ENCODE peak calls at places on chromosomes 13 and 19, in eight cellular contexts. W is AG09309; K is mammary epithelial cell; O is Karpas-422; I is bronchial epithelial cell; D is thoracic aorta; E is CD8-positive, alpha-beta T cell; U is GM23338. Y is an unnamed sample.
A peak's percentile ranks its signal among the peaks of the same experiment; 100 is the strongest.

GRCh38 chr19:29568036-29568788 is 37.9 kb upstream of the POP4 start:
- DNase-seq in W (no peak), K (no peak), O (no peak), I (no peak), D (no peak), E (no peak), U (no peak), Y (no peak)

GRCh38 chr13:85741017-85741416 is 58.2 kb downstream of the SLITRK6 start:
- DNase-seq in W (no peak), K (no peak), O (no peak), I (no peak), D (no peak), E (no peak), U (no peak), Y (no peak)

GRCh38 chr13:40381935-40382764 is 284.3 kb downstream of the FOXO1 start:
- DNase-seq in W (no peak), K (no peak), O (no peak), I (no peak), D (no peak), E (no peak), U (no peak), Y (no peak)

GRCh38 chr13:109647046-109647445 is 139.3 kb downstream of the IRS2 start:
- DNase-seq in W (no peak), K (peak; percentile 51), O (no peak), I (peak; percentile 90), D (no peak), E (no peak), U (no peak), Y (no peak)

GRCh38 chr13:93766719-93767118 is 540.1 kb downstream of the GPC6 start:
- DNase-seq in W (no peak), K (no peak), O (no peak), I (no peak), D (no peak), E (no peak), U (no peak), Y (no peak)

GRCh38 chr13:99383946-99384345 is 76.7 kb upstream of the GPR183 start:
- DNase-seq in W (no peak), K (no peak), O (no peak), I (no peak), D (no peak), E (no peak), U (no peak), Y (no peak)

GRCh38 chr13:39527961-39528720 is 74.9 kb downstream of the LHFPL6 start:
- DNase-seq in W (peak; percentile 74), K (peak; percentile 79), O (no peak), I (peak; percentile 87), D (no peak), E (no peak), U (no peak), Y (no peak)

GRCh38 chr13:69857188-69857821 is 250.3 kb upstream of the ATXN8OS start:
- DNase-seq in W (no peak), K (peak; percentile 18), O (peak; percentile 85), I (peak; percentile 55), D (no peak), E (no peak), U (peak; percentile 82), Y (peak; percentile 42)

GRCh38 chr19:41398042-41398403 is 405 bp downstream of the BCKDHA start:
- DNase-seq in W (no peak), K (no peak), O (peak; percentile 63), I (peak; percentile 11), D (no peak), E (no peak), U (no peak), Y (no peak)

GRCh38 chr13:112213467-112214245 is 146.7 kb downstream of the SOX1 start:
- DNase-seq in W (no peak), K (no peak), O (no peak), I (no peak), D (no peak), E (no peak), U (no peak), Y (no peak)

GRCh38 chr13:49366841-49367240 is 77.0 kb downstream of the CAB39L start:
- DNase-seq in W (no peak), K (no peak), O (no peak), I (no peak), D (no peak), E (no peak), U (no peak), Y (no peak)

GRCh38 chr19:35775298-35776101 is at the start of gene ARHGAP33:
- DNase-seq in W (peak; percentile 67), K (peak; percentile 93), O (peak; percentile 100), I (peak; percentile 90), D (peak; percentile 98), E (peak; percentile 97), U (peak; percentile 100), Y (peak; percentile 98)

GRCh38 chr13:105630411-105630810 is 905.1 kb downstream of the EFNB2 start:
- DNase-seq in W (no peak), K (no peak), O (no peak), I (no peak), D (no peak), E (no peak), U (no peak), Y (no peak)

DNA sequence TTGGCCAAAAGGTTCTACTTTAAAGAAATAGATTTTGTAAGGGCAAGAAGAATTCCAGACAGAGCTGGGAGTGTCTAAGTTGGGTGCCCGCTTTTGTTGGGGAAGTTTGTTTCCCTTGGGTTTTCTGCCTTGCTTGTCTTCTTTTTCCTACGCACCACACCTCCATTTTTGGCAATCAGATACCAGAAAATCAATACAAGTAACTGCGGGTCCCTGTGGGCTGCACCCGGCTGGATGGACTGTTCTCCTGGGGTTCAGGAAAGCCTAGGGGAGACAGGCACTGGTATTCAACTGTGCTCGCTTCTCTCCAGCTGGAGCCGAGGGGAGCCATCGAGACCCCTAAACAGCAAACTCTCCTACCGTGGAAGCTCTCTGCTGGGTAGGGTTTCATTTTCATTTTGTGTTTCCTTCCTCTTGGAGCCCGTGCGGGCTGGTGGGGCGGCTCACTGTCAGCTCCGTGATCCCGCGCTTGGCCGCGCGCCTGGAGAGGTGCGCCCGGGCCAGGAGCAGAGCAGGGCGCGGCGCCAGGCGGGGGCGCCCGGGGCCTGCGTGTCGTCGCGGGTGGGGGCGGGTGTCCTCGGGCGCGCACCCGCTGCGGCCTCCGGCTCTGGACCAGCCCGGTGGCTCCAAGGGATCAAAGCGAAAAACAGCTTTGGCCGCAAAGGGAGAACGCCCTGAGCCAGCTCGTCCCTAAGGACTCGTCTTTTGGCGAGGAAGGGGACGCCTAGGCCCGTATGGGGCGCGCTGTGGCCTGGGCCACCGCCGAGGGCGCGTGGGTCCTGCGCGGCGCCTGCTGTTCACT is 347.2 kb downstream of the ZNF536 start:
- DNase-seq in W (no peak), K (peak; percentile 29), O (no peak), I (no peak), D (no peak), E (no peak), U (peak; percentile 68), Y (no peak)
- H3K4me3 ChIP-seq in W (peak overlapping the region; percentile 63), K (peak overlapping the region; percentile 30), O (no peak overlapping the region), I (peak overlapping the region; percentile 37), D (peak overlapping the region; percentile 69), E (peak overlapping the region; percentile 23), U (peak overlapping the region; percentile 50), Y (peak overlapping the region; percentile 67)

GRCh38 chr13:35720690-35721554 is 244.4 kb upstream of the MAB21L1 start:
- DNase-seq in W (no peak), K (peak; percentile 9), O (peak; percentile 67), I (peak; percentile 15), D (no peak), E (no peak), U (peak; percentile 84), Y (no peak)
- H3K4me3 ChIP-seq in W (peak overlapping the region; percentile 19), K (no peak overlapping the region), O (no peak overlapping the region), I (peak overlapping the region; percentile 8), D (peak overlapping the region; percentile 27), E (no peak overlapping the region), U (no peak overlapping the region), Y (no peak overlapping the region)

GRCh38 chr19:11843741-11844140 is 4.8 kb upstream of the ZNF439 start:
- DNase-seq in W (no peak), K (no peak), O (no peak), I (no peak), D (no peak), E (no peak), U (no peak), Y (no peak)

GRCh38 chr19:11848594-11849263 is at the start of gene ZNF439:
- DNase-seq in W (peak; percentile 27), K (peak; percentile 12), O (peak; percentile 98), I (peak; percentile 41), D (peak; percentile 82), E (peak; percentile 86), U (peak; percentile 97), Y (peak; percentile 91)

GRCh38 chr19:11853358-11853757 is 4.8 kb downstream of the ZNF439 start:
- DNase-seq in W (no peak), K (no peak), O (no peak), I (no peak), D (no peak), E (no peak), U (no peak), Y (no peak)

GRCh38 chr19:11848200-11848593 is 329 bp upstream of the ZNF439 start:
- DNase-seq in W (no peak), K (no peak), O (no peak), I (no peak), D (no peak), E (no peak), U (no peak), Y (peak; percentile 3)

GRCh38 chr19:11849264-11849615 is 714 bp downstream of the ZNF439 start:
- DNase-seq in W (no peak), K (no peak), O (peak; percentile 82), I (no peak), D (no peak), E (no peak), U (peak; percentile 14), Y (no peak)
- H3K4me3 ChIP-seq in W (peak overlapping the region; percentile 90), K (no peak overlapping the region), O (peak overlapping the region; percentile 84), I (peak overlapping the region; percentile 32), D (peak overlapping the region; percentile 79), E (peak overlapping the region; percentile 78), U (peak overlapping the region; percentile 65), Y (peak overlapping the region; percentile 22)

GRCh38 chr19:49472936-49473335 is 1.1 kb upstream of the FLT3LG start:
- DNase-seq in W (no peak), K (no peak), O (peak; percentile 53), I (no peak), D (no peak), E (no peak), U (no peak), Y (no peak)

GRCh38 chr19:49468199-49468598 is 5.8 kb upstream of the FLT3LG start:
- DNase-seq in W (no peak), K (no peak), O (no peak), I (peak; percentile 74), D (no peak), E (no peak), U (no peak), Y (no peak)

GRCh38 chr19:49468746-49469447 is 5.1 kb upstream of the FLT3LG start:
- DNase-seq in W (no peak), K (no peak), O (peak; percentile 97), I (peak; percentile 66), D (peak; percentile 31), E (peak; percentile 73), U (peak; percentile 100), Y (peak; percentile 88)

GRCh38 chr19:49469828-49470614 is 4.0 kb upstream of the FLT3LG start:
- DNase-seq in W (no peak), K (no peak), O (peak; percentile 86), I (no peak), D (no peak), E (peak; percentile 71), U (peak; percentile 53), Y (peak; percentile 75)

DNA sequence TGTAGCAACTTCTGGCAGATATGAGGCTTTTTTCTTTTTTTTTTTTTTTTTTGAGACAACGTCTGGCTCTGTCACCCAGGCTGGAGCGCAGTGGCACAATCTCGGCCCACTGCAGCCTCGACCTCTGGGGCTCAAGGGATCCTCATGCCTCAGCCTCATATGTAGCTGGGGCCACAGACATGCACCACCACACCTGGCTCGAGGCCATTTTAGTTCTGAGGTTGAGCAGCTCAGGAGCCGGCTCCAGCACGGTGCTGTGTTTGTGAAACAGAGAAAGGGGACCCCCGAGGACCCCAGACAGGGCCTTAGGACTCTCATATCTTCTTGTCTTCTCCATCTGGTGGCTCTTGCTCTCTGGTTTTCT is 3.4 kb upstream of the FLT3LG start:
- DNase-seq in W (no peak), K (no peak), O (no peak), I (no peak), D (no peak), E (no peak), U (no peak), Y (no peak)
- H3K4me3 ChIP-seq in W (no peak overlapping the region), K (no peak overlapping the region), O (no peak overlapping the region), I (no peak overlapping the region), D (no peak overlapping the region), E (no peak overlapping the region), U (no peak overlapping the region), Y (no peak overlapping the region)

Y was measured in CD4-positive, CD25-positive, alpha-beta regulatory T cell.